ENCODE peak calls at places on chromosomes 13 and 19, in four cellular contexts. A is heart left ventricle, Q is Peyer's patch, H is IMR-90. R is an unnamed sample. For H3K4me1 and H3K27me3, the result is how much of the 10 kb centered on the place peaks cover.

GRCh38 chr19:38417146-38417543 is 8.9 kb downstream of the RASGRP4 start:
- DNase-seq in Q (no peak), A (no peak), H (no peak), R (no peak)

GRCh38 chr19:12778020-12778904 is 2.9 kb upstream of the HOOK2 start:
- DNase-seq in A (peak), H (peak), Q (peak), R (peak)

GRCh38 chr19:38385804-38386257 is 2.0 kb downstream of the GGN start:
- DNase-seq in H (no peak), A (peak), Q (no peak), R (peak)

GRCh38 chr13:99959538-99960230 is 11.9 kb downstream of the ZIC5 start:
- DNase-seq in H (no peak), Q (no peak), A (no peak), R (no peak)

GRCh38 chr13:113149711-113150544 is 8.5 kb upstream of the PROZ start:
- DNase-seq in Q (no peak), H (no peak), A (no peak), R (no peak)

GRCh38 chr13:76769238-76769859 is 116.9 kb downstream of the KCTD12 start:
- DNase-seq in Q (no peak), H (no peak), A (no peak), R (no peak)

GRCh38 chr19:52428937-52429336 is at the start of gene ZNF534:
- DNase-seq in Q (no peak), H (no peak), A (no peak), R (no peak)

GRCh38 chr13:113794086-113794485 is 35.1 kb downstream of the TMEM255B start:
- DNase-seq in A (no peak), Q (peak), H (no peak), R (peak)

GRCh38 chr13:44040754-44041100 is 161.0 kb downstream of the LACC1 start:
- DNase-seq in H (peak), A (no peak), Q (no peak), R (no peak)

GRCh38 chr13:22073718-22074117 is 402.8 kb downstream of the FGF9 start:
- DNase-seq in A (no peak), H (no peak), Q (no peak), R (no peak)

GRCh38 chr19:45528149-45528743 is 21.0 kb downstream of the VASP start:
- DNase-seq in A (no peak), Q (no peak), H (peak), R (no peak)

GRCh38 chr19:1719519-1719918 is 33.8 kb upstream of the ONECUT3 start:
- DNase-seq in A (no peak), Q (no peak), H (no peak), R (no peak)

GRCh38 chr13:34682406-34682805 is 259.7 kb upstream of the NBEA start:
- DNase-seq in H (no peak), A (no peak), Q (no peak), R (no peak)

GRCh38 chr13:98267080-98267912 is 90.2 kb upstream of the RNF113B start:
- DNase-seq in H (peak), A (no peak), Q (no peak), R (no peak)

GRCh38 chr13:28492527-28493367 is 2.2 kb downstream of the FLT1 start:
- DNase-seq in H (no peak), Q (no peak), A (no peak), R (no peak)

GRCh38 chr19:38711726-38712153 is 32.5 kb downstream of the CAPN12 start:
- DNase-seq in Q (no peak), A (peak), H (peak), R (no peak)

GRCh38 chr19:50718255-50719118 is 1.1 kb downstream of the SHANK1 start:
- DNase-seq in Q (peak), H (no peak), A (peak), R (no peak)

GRCh38 chr19:50719119-50719435 is 525 bp downstream of the SHANK1 start:
- DNase-seq in Q (no peak), A (no peak), H (no peak), R (no peak)

GRCh38 chr19:50717891-50718254 is 1.7 kb downstream of the SHANK1 start:
- DNase-seq in Q (peak), A (no peak), H (no peak), R (no peak)

GRCh38 chr19:50716178-50717025 is 3.2 kb downstream of the SHANK1 start:
- DNase-seq in A (no peak), Q (no peak), H (no peak), R (peak)

DNA sequence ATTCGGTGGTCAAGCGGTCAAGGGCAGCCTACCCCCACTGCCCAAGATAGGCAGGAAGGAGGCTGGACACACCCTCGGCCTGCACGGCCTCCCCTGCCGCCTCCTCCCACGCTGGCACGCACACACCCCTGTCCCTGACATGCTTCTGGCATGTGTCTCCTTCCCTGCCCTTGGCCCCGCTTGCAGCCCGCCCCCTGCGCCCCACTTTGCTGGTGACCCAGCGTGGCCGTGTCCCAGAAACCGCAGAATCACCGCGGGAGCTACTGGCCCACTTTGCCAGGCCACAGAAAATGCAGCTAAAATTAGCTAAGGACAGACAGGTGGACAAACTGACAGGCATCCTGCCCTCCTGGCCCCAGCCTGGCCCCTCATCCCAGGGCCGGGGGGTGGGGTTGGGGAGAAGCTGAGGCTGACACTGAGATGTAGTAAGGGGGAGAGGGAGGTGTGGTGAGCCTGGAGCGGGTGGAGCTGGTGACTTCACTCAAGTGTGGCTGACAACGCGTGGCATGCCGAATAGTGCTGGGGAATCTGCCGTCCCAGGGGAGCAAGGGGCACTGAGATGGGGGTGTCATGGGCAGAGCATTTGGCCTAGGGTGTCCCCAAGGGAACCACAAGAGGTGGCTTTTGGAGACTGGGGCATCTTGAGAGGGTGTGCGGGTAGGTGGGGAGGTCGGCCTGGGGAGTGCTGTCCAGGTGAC is 2.4 kb downstream of the SHANK1 start:
- DNase-seq in A (peak), Q (no peak), H (no peak), R (no peak)
- H3K4me1 ChIP-seq in A (under half), Q (under half), H (under half), R (under half)

DNA sequence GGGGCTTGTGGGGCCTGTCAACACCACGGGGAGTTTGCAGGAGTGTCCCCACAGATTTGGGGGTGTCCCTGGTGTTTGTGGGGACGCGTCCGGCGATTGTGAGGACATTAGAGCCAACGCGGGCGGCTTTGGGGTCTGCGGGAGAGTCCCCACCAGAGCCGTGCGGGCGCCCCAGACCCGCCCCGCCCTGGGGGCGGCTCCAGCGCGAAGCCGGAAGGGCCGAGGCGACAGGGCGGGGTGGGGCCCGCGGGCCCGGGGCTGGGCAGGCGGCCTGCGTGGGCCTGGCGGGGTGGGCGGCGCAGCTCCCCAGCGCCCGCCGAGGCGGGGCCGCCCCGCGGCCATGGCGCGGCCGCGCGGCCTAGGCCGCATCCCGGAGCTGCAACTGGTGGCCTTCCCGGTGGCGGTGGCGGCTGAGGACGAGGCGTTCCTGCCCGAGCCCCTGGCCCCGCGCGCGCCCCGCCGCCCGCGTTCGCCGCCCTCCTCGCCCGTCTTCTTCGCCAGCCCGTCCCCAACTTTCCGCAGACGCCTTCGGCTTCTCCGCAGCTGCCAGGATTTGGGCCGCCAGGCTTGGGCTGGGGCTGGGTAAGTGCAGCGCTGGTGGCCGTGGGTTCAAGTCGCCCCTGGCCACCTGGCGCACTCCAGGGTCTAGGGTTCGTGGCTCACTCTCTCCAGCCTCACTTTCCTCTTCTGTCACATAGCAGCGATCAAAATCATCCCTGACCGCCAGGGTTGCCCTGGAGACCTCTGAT is 10.3 kb downstream of the PDE4A start:
- DNase-seq in A (peak), H (peak), Q (no peak), R (peak)
- H3K4me3 ChIP-seq in A (peak), H (peak), Q (peak), R (peak)

GRCh38 chr19:30447276-30447870 is 75.2 kb downstream of the ZNF536 start:
- DNase-seq in H (no peak), Q (no peak), A (no peak), R (no peak)
- H3K27me3 ChIP-seq in H (under half), Q (under half), A (under half), R (under half)

DNA sequence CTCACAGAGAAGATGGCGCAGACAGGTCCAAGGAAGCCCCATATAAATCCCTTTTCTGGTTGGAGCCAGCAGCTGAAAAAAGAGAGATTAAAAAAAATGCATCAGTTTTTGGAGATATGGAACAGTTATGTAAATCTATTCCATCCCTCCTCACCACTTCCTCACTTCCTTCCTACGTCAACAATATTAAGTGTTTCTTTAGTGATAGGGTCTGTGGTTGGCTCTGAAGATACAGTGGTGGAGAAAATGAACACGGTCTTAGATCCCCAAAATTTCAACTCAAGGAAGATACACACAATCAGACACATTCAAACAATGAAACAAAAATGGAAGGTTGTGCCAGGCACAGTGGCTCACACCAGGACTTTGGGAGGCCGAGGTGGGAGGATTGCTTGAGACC is 31.5 kb downstream of the ADGRE2 start:
- DNase-seq in H (no peak), A (no peak), Q (no peak), R (no peak)
- H3K4me1 ChIP-seq in H (under half), A (under half), Q (under half), R (under half)

GRCh38 chr19:6042776-6043726 is 65.1 kb upstream of the RANBP3 start:
- DNase-seq in Q (no peak), H (no peak), A (peak), R (no peak)
- H3K4me3 ChIP-seq in Q (no peak), H (no peak), A (no peak), R (no peak)